ENCODE peak calls at places on chromosomes 6 and 20, in four cellular contexts. One of them, this sample, is unnamed.

GRCh38 chr20:42391807-42392206 is 773.6 kb upstream of the CHD6 start:
- DNase-seq in K562: no peak
- DNase-seq in HepG2: no peak
- DNase-seq in GM12878: no peak
- DNase-seq in this sample: no peak

GRCh38 chr6:40389176-40389767 is 197.9 kb downstream of the LRFN2 start:
- DNase-seq in K562: no peak
- DNase-seq in HepG2: no peak
- DNase-seq in GM12878: no peak
- DNase-seq in this sample: no peak

GRCh38 chr6:51913265-51913664 is 174.1 kb downstream of the PKHD1 start:
- DNase-seq in K562: no peak
- DNase-seq in HepG2: no peak
- DNase-seq in GM12878: no peak
- DNase-seq in this sample: no peak

GRCh38 chr6:142030115-142030619 is 102.6 kb upstream of the GJE1 start:
- DNase-seq in K562: peak; percentile 47
- DNase-seq in HepG2: no peak
- DNase-seq in GM12878: no peak
- DNase-seq in this sample: peak; percentile 68

GRCh38 chr20:53910312-53911002 is 159.9 kb downstream of the BCAS1 start:
- DNase-seq in K562: no peak
- DNase-seq in HepG2: no peak
- DNase-seq in GM12878: no peak
- DNase-seq in this sample: no peak

GRCh38 chr6:161088676-161089328 is 97.2 kb downstream of the MAP3K4 start:
- DNase-seq in K562: no peak
- DNase-seq in HepG2: no peak
- DNase-seq in GM12878: no peak
- DNase-seq in this sample: peak; percentile 11

GRCh38 chr6:147077251-147077650 is 127.0 kb upstream of the STXBP5 start:
- DNase-seq in K562: no peak
- DNase-seq in HepG2: no peak
- DNase-seq in GM12878: no peak
- DNase-seq in this sample: no peak

GRCh38 chr6:27500177-27500576 is 27.3 kb upstream of the ZNF184 start:
- DNase-seq in K562: no peak
- DNase-seq in HepG2: no peak
- DNase-seq in GM12878: no peak
- DNase-seq in this sample: peak; percentile 62

GRCh38 chr6:75211920-75212590 is 6.2 kb upstream of the COL12A1 start:
- DNase-seq in K562: no peak
- DNase-seq in HepG2: no peak
- DNase-seq in GM12878: no peak
- DNase-seq in this sample: no peak

GRCh38 chr20:19254086-19254821 is 41.8 kb downstream of the SLC24A3 start:
- DNase-seq in K562: no peak
- DNase-seq in HepG2: no peak
- DNase-seq in GM12878: no peak
- DNase-seq in this sample: no peak

GRCh38 chr6:104486003-104486402 is 373.7 kb downstream of the HACE1 start:
- DNase-seq in K562: no peak
- DNase-seq in HepG2: no peak
- DNase-seq in GM12878: no peak
- DNase-seq in this sample: no peak

GRCh38 chr6:45196121-45196520 is 132.0 kb upstream of the RUNX2 start:
- DNase-seq in K562: no peak
- DNase-seq in HepG2: no peak
- DNase-seq in GM12878: no peak
- DNase-seq in this sample: no peak

GRCh38 chr20:36478137-36478905 is 63.0 kb upstream of the MYL9 start:
- DNase-seq in K562: no peak
- DNase-seq in HepG2: no peak
- DNase-seq in GM12878: no peak
- DNase-seq in this sample: no peak

GRCh38 chr6:26520088-26520839 is 17.9 kb upstream of the HMGN4 start:
- DNase-seq in K562: no peak
- DNase-seq in HepG2: peak; percentile 56
- DNase-seq in GM12878: no peak
- DNase-seq in this sample: no peak

GRCh38 chr6:84512396-84512795 is 252.0 kb downstream of the TBX18 start:
- DNase-seq in K562: no peak
- DNase-seq in HepG2: no peak
- DNase-seq in GM12878: no peak
- DNase-seq in this sample: no peak

GRCh38 chr20:40977218-40977617 is 51.4 kb upstream of the TOP1 start:
- DNase-seq in K562: no peak
- DNase-seq in HepG2: no peak
- DNase-seq in GM12878: no peak
- DNase-seq in this sample: no peak

GRCh38 chr20:14617123-14617522 is 279.7 kb upstream of the FLRT3 start:
- DNase-seq in K562: no peak
- DNase-seq in HepG2: no peak
- DNase-seq in GM12878: no peak
- DNase-seq in this sample: no peak

GRCh38 chr6:68634503-68635411 is at the start of gene ADGRB3:
- DNase-seq in K562: peak; percentile 90
- DNase-seq in HepG2: peak; percentile 28
- DNase-seq in GM12878: no peak
- DNase-seq in this sample: peak; percentile 79

GRCh38 chr6:52049252-52050050 is 38.0 kb downstream of the PKHD1 start:
- DNase-seq in K562: peak; percentile 38
- DNase-seq in HepG2: peak; percentile 33
- DNase-seq in GM12878: peak; percentile 11
- DNase-seq in this sample: peak; percentile 77

GRCh38 chr6:1770435-1770843 is 160.7 kb downstream of the FOXC1 start:
- DNase-seq in K562: no peak
- DNase-seq in HepG2: no peak
- DNase-seq in GM12878: peak; percentile 65
- DNase-seq in this sample: no peak

GRCh38 chr6:166203003-166203640 is 35.5 kb upstream of the TBXT start:
- DNase-seq in K562: no peak
- DNase-seq in HepG2: no peak
- DNase-seq in GM12878: no peak
- DNase-seq in this sample: no peak

GRCh38 chr6:169229611-169230321 is 23.9 kb downstream of the THBS2 start:
- DNase-seq in K562: no peak
- DNase-seq in HepG2: no peak
- DNase-seq in GM12878: no peak
- DNase-seq in this sample: no peak

GRCh38 chr6:105326216-105326615 is 76.7 kb downstream of the PREP start:
- DNase-seq in K562: no peak
- DNase-seq in HepG2: peak; percentile 52
- DNase-seq in GM12878: no peak
- DNase-seq in this sample: no peak

GRCh38 chr20:36871640-36872570 is 4.0 kb upstream of the TLDC2 start:
- DNase-seq in K562: no peak
- DNase-seq in HepG2: peak; percentile 95
- DNase-seq in GM12878: no peak
- DNase-seq in this sample: no peak

GRCh38 chr6:170471458-170471857 is 81.6 kb downstream of the PSMB1 start:
- DNase-seq in K562: no peak
- DNase-seq in HepG2: no peak
- DNase-seq in GM12878: no peak
- DNase-seq in this sample: no peak

GRCh38 chr6:5435449-5435848 is 174.1 kb downstream of the FARS2 start:
- DNase-seq in K562: no peak
- DNase-seq in HepG2: no peak
- DNase-seq in GM12878: no peak
- DNase-seq in this sample: no peak

GRCh38 chr6:144007779-144008500 is at the start of gene PLAGL1:
- DNase-seq in K562: peak; percentile 60
- DNase-seq in HepG2: peak; percentile 4
- DNase-seq in GM12878: no peak
- DNase-seq in this sample: peak; percentile 74

GRCh38 chr6:158068156-158068892 is 86.7 kb downstream of the SYNJ2 start:
- DNase-seq in K562: no peak
- DNase-seq in HepG2: no peak
- DNase-seq in GM12878: no peak
- DNase-seq in this sample: no peak

GRCh38 chr6:16681260-16681873 is 79.9 kb downstream of the ATXN1 start:
- DNase-seq in K562: no peak
- DNase-seq in HepG2: peak; percentile 94
- DNase-seq in GM12878: no peak
- DNase-seq in this sample: no peak
- TF ChIP-seq JUNB in K562: no peak
- TF ChIP-seq JUNB in HepG2: peak; percentile 75
- TF ChIP-seq JUNB in GM12878: no peak
- TF ChIP-seq JUNB in this sample: no peak

DNA sequence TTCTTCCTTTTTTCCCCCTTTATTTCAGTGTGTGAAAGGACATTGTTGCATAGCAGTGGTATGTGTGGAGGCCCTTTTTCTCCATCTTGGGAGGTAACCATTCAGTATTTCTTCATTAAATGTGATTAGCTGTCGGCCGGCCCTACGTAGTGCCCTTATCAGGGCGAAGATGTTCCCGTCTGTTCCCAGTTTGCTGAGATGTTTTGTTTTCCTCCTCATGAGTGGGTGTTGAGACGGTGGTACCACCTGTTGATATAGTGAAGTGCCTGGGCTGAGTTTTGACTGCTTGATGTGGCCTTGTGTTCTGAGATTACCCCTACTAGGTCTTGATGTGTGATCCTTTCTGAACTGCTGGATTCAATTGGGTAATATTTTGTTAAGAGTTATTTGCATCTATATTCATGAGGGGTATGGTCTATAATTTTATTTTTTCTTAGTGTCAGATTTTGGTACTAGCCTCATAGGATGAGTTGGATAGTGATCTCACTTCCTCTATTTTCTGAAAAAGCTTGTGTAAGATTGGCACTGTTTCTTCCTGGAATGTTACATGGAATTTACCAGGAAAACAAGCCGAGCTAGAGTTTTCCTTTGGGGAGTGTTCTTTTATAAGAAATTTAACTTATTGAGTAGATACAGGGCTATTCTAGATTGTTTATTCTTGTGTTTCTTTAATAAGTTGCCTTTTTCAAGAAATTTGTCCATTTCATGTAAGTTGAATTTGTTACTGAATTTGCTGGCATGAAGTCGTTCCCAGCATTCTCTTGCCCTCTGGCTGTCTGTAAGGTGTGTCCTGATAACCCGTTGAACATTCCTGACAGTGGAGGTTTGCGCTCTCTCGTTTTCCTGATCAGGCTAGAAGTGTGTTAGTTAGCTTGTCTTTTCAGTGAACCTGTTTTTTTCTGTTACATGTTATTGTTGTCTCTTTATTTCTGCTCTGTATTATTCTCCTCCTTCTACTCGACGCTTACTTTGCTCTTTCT is 4.3 kb downstream of the MTG2 start:
- DNase-seq in K562: no peak
- DNase-seq in HepG2: no peak
- DNase-seq in GM12878: no peak
- DNase-seq in this sample: no peak
- H3K79me2 ChIP-seq in K562: peaks cover 87% of the 10 kb centered on the region
- H3K79me2 ChIP-seq in HepG2: peaks cover 50% of the 10 kb centered on the region
- H3K79me2 ChIP-seq in GM12878: peaks cover 38% of the 10 kb centered on the region
- H3K79me2 ChIP-seq in this sample: peaks cover 60% of the 10 kb centered on the region

GRCh38 chr6:151143806-151144205 is 96.0 kb upstream of the AKAP12 start:
- DNase-seq in K562: no peak
- DNase-seq in HepG2: no peak
- DNase-seq in GM12878: no peak
- DNase-seq in this sample: no peak
- H2AFZ ChIP-seq in K562: no peak overlapping the region
- H2AFZ ChIP-seq in HepG2: peak overlapping the region; percentile 48
- H2AFZ ChIP-seq in GM12878: no peak overlapping the region
- H2AFZ ChIP-seq in this sample: peak overlapping the region; percentile 92

DNA sequence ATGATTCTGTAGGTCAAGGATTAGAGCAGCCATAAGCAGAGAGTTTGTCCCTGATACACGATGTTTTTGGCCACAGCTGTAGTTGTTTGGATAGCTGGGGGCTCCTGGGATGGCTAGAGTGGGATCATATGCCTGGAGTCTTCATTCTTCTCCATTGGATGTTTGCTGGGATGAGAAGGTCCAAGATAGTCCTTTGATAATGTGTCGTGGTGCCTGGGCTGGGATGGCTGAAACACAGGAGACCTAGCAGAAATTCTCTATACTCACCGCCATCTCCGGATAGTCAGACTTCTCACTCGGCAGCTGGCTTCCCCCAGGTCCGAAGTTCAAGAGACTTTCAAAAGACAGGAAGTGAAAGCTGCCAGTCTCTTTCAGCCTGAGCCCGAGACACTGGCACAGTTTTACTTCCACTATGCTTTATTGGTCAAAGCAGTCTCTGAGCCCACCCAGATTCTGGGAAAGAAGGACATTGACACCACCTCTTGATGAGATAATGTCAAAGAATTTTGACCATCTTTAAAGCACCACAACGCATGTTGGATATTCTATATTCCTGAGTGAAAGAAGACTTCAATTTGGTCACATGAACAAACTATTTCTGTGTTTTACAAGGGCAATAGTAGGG is 16.0 kb downstream of the MARCKS start:
- DNase-seq in K562: no peak
- DNase-seq in HepG2: peak; percentile 88
- DNase-seq in GM12878: no peak
- DNase-seq in this sample: peak; percentile 28
- TF ChIP-seq JUNB in K562: no peak
- TF ChIP-seq JUNB in HepG2: no peak
- TF ChIP-seq JUNB in GM12878: no peak
- TF ChIP-seq JUNB in this sample: no peak

GRCh38 chr6:138945354-138945753 is 42.7 kb downstream of the REPS1 start:
- DNase-seq in K562: peak; percentile 18
- DNase-seq in HepG2: peak; percentile 13
- DNase-seq in GM12878: no peak
- DNase-seq in this sample: peak; percentile 70
- H3K79me2 ChIP-seq in K562: peaks cover 3% of the 10 kb centered on the region
- H3K79me2 ChIP-seq in HepG2: peaks cover 12% of the 10 kb centered on the region
- H3K79me2 ChIP-seq in GM12878: peaks cover 16% of the 10 kb centered on the region
- H3K79me2 ChIP-seq in this sample: peaks cover 37% of the 10 kb centered on the region

GRCh38 chr6:131427441-131428051 is 145.5 kb upstream of the ARG1 start:
- DNase-seq in K562: no peak
- DNase-seq in HepG2: no peak
- DNase-seq in GM12878: no peak
- DNase-seq in this sample: no peak
- H2AFZ ChIP-seq in K562: no peak overlapping the region
- H2AFZ ChIP-seq in HepG2: no peak overlapping the region
- H2AFZ ChIP-seq in GM12878: no peak overlapping the region
- H2AFZ ChIP-seq in this sample: peak overlapping the region; percentile 3

DNA sequence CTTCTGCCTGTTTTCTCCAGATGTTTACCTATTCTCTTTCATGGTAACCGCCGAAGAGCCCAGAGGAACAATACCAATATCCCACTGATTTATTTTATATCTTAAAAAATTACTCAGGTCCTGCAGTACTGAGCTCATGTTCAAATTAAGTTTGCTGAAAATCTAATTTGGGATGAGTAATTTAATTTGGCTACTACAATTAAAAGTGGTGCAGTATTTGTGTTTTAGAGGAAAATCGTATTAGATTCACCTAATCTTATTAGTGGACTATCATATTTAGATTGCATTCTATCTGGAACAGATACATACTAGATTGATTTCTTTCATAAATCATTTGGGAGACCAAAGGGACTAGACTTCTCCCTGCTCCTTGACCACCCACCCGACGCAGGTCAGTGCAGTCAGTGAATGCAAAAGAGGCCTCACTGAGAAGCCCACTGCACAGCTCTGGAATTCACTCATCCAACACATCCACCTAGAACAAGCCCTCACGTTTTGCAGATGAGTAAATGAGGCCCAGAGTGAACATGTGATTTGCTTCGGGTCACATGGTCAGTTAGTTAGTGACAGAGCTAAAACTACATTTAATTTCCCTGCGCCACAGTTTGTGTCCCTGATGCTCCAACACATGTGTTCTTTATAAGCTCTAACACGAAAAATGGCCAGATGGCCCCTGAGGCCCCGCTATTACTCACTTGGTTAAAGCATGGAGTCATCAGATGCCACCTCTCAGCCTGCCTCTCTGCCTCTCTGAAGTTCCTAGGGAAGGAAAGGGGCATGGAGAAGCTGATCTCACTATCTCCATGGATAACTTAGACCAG is 101.8 kb downstream of the TRERF1 start:
- DNase-seq in K562: no peak
- DNase-seq in HepG2: no peak
- DNase-seq in GM12878: no peak
- DNase-seq in this sample: no peak
- TF ChIP-seq JUNB in K562: no peak
- TF ChIP-seq JUNB in HepG2: no peak
- TF ChIP-seq JUNB in GM12878: no peak
- TF ChIP-seq JUNB in this sample: no peak